ENCODE peak calls at places on chromosomes 1 and 21, in six cellular contexts. One of them, this sample, is unnamed.

GRCh38 chr1:198102454-198102791 is 54.4 kb upstream of the NEK7 start:
- DNase-seq in hippocampal formation: no peak
- DNase-seq in ureter: no peak
- DNase-seq in cardiac fibroblast: peak
- DNase-seq in LoVo: no peak
- DNase-seq in activated T-cell treated with anti-CD3 and anti-CD28 coated beads, Interleukin-2, amount 50 U/mL, for 4 hours: no peak
- DNase-seq in this sample: no peak

GRCh38 chr1:218809625-218810024 is 364.1 kb upstream of the LYPLAL1 start:
- DNase-seq in cardiac fibroblast: peak
- DNase-seq in hippocampal formation: no peak
- DNase-seq in activated T-cell treated with anti-CD3 and anti-CD28 coated beads, Interleukin-2, amount 50 U/mL, for 4 hours: no peak
- DNase-seq in LoVo: peak
- DNase-seq in ureter: no peak
- DNase-seq in this sample: no peak

GRCh38 chr1:197180252-197180878 is 33.9 kb upstream of the ASPM start:
- DNase-seq in cardiac fibroblast: peak
- DNase-seq in ureter: no peak
- DNase-seq in LoVo: peak
- DNase-seq in hippocampal formation: peak
- DNase-seq in activated T-cell treated with anti-CD3 and anti-CD28 coated beads, Interleukin-2, amount 50 U/mL, for 4 hours: no peak
- DNase-seq in this sample: no peak

GRCh38 chr1:32077451-32077850 is 4.7 kb downstream of the TMEM39B start:
- DNase-seq in LoVo: no peak
- DNase-seq in cardiac fibroblast: no peak
- DNase-seq in ureter: no peak
- DNase-seq in hippocampal formation: no peak
- DNase-seq in activated T-cell treated with anti-CD3 and anti-CD28 coated beads, Interleukin-2, amount 50 U/mL, for 4 hours: no peak
- DNase-seq in this sample: no peak

GRCh38 chr1:235013512-235013911 is 115.1 kb downstream of the TOMM20 start:
- DNase-seq in LoVo: no peak
- DNase-seq in hippocampal formation: no peak
- DNase-seq in cardiac fibroblast: no peak
- DNase-seq in ureter: no peak
- DNase-seq in activated T-cell treated with anti-CD3 and anti-CD28 coated beads, Interleukin-2, amount 50 U/mL, for 4 hours: no peak
- DNase-seq in this sample: no peak

GRCh38 chr1:39297534-39297933 is 93.0 kb downstream of the MACF1 start:
- DNase-seq in activated T-cell treated with anti-CD3 and anti-CD28 coated beads, Interleukin-2, amount 50 U/mL, for 4 hours: no peak
- DNase-seq in hippocampal formation: no peak
- DNase-seq in cardiac fibroblast: no peak
- DNase-seq in LoVo: no peak
- DNase-seq in ureter: no peak
- DNase-seq in this sample: no peak

GRCh38 chr1:64112281-64112680 is 91.1 kb upstream of the UBE2U start:
- DNase-seq in cardiac fibroblast: peak
- DNase-seq in hippocampal formation: no peak
- DNase-seq in activated T-cell treated with anti-CD3 and anti-CD28 coated beads, Interleukin-2, amount 50 U/mL, for 4 hours: no peak
- DNase-seq in LoVo: peak
- DNase-seq in ureter: no peak
- DNase-seq in this sample: no peak

GRCh38 chr1:228900099-228900965 is 165.1 kb downstream of the RHOU start:
- DNase-seq in ureter: peak
- DNase-seq in hippocampal formation: no peak
- DNase-seq in LoVo: no peak
- DNase-seq in activated T-cell treated with anti-CD3 and anti-CD28 coated beads, Interleukin-2, amount 50 U/mL, for 4 hours: no peak
- DNase-seq in cardiac fibroblast: no peak
- DNase-seq in this sample: no peak

GRCh38 chr1:231694081-231694443 is 67.5 kb downstream of the DISC1 start:
- DNase-seq in LoVo: no peak
- DNase-seq in hippocampal formation: no peak
- DNase-seq in activated T-cell treated with anti-CD3 and anti-CD28 coated beads, Interleukin-2, amount 50 U/mL, for 4 hours: no peak
- DNase-seq in ureter: no peak
- DNase-seq in cardiac fibroblast: no peak
- DNase-seq in this sample: no peak

GRCh38 chr1:87292684-87293493 is 35.8 kb upstream of the LMO4 start:
- DNase-seq in ureter: peak
- DNase-seq in cardiac fibroblast: peak
- DNase-seq in LoVo: peak
- DNase-seq in activated T-cell treated with anti-CD3 and anti-CD28 coated beads, Interleukin-2, amount 50 U/mL, for 4 hours: peak
- DNase-seq in hippocampal formation: peak
- DNase-seq in this sample: peak

GRCh38 chr1:59976194-59977074 is 49.9 kb upstream of the CYP2J2 start:
- DNase-seq in LoVo: peak
- DNase-seq in cardiac fibroblast: peak
- DNase-seq in activated T-cell treated with anti-CD3 and anti-CD28 coated beads, Interleukin-2, amount 50 U/mL, for 4 hours: peak
- DNase-seq in hippocampal formation: peak
- DNase-seq in ureter: peak
- DNase-seq in this sample: peak

GRCh38 chr1:8239039-8239305 is 78.9 kb upstream of the SLC45A1 start:
- DNase-seq in ureter: peak
- DNase-seq in activated T-cell treated with anti-CD3 and anti-CD28 coated beads, Interleukin-2, amount 50 U/mL, for 4 hours: no peak
- DNase-seq in hippocampal formation: no peak
- DNase-seq in LoVo: peak
- DNase-seq in cardiac fibroblast: peak
- DNase-seq in this sample: no peak

GRCh38 chr21:35674895-35675470 is 385.3 kb downstream of the SETD4 start:
- DNase-seq in LoVo: no peak
- DNase-seq in cardiac fibroblast: peak
- DNase-seq in activated T-cell treated with anti-CD3 and anti-CD28 coated beads, Interleukin-2, amount 50 U/mL, for 4 hours: no peak
- DNase-seq in ureter: no peak
- DNase-seq in hippocampal formation: no peak
- DNase-seq in this sample: no peak

GRCh38 chr1:115337633-115338456 is at the start of gene NGF:
- DNase-seq in LoVo: no peak
- DNase-seq in ureter: peak
- DNase-seq in hippocampal formation: no peak
- DNase-seq in activated T-cell treated with anti-CD3 and anti-CD28 coated beads, Interleukin-2, amount 50 U/mL, for 4 hours: no peak
- DNase-seq in cardiac fibroblast: peak
- DNase-seq in this sample: no peak

GRCh38 chr1:226674892-226675719 is 64.0 kb downstream of the ITPKB start:
- DNase-seq in ureter: no peak
- DNase-seq in cardiac fibroblast: no peak
- DNase-seq in hippocampal formation: no peak
- DNase-seq in activated T-cell treated with anti-CD3 and anti-CD28 coated beads, Interleukin-2, amount 50 U/mL, for 4 hours: peak
- DNase-seq in LoVo: no peak
- DNase-seq in this sample: no peak

GRCh38 chr1:234778215-234779159 is 168.5 kb upstream of the IRF2BP2 start:
- DNase-seq in cardiac fibroblast: no peak
- DNase-seq in ureter: peak
- DNase-seq in LoVo: no peak
- DNase-seq in hippocampal formation: no peak
- DNase-seq in activated T-cell treated with anti-CD3 and anti-CD28 coated beads, Interleukin-2, amount 50 U/mL, for 4 hours: no peak
- DNase-seq in this sample: no peak